ENCODE peak calls at places on chromosome 6, in six cellular contexts. C, M, G, D, Y and B are unnamed samples.

GRCh38 chr6:159059099-159059498 is 14.3 kb upstream of the TAGAP start:
- DNase-seq in C (no peak), M (no peak), G (no peak), D (no peak), Y (no peak), B (no peak)

GRCh38 chr6:20696676-20697075 is 162.4 kb downstream of the CDKAL1 start:
- DNase-seq in C (no peak), M (no peak), G (no peak), D (no peak), Y (no peak), B (no peak)

GRCh38 chr6:140979642-140980091 is 1153.1 kb upstream of the GJE1 start:
- DNase-seq in C (no peak), M (peak), G (no peak), D (no peak), Y (no peak), B (no peak)

GRCh38 chr6:36613200-36613995 is 19.2 kb downstream of the SRSF3 start:
- DNase-seq in C (no peak), M (no peak), G (no peak), D (peak), Y (no peak), B (no peak)

GRCh38 chr6:43228951-43229802 is at the start of gene DNPH1:
- DNase-seq in C (peak), M (peak), G (peak), D (peak), Y (peak), B (peak)

GRCh38 chr6:159148641-159149040 is 20.6 kb upstream of the FNDC1 start:
- DNase-seq in C (no peak), M (no peak), G (no peak), D (no peak), Y (no peak), B (no peak)

GRCh38 chr6:134503542-134504281 is 185.8 kb upstream of the SGK1 start:
- DNase-seq in C (no peak), M (peak), G (no peak), D (no peak), Y (no peak), B (no peak)

GRCh38 chr6:2798586-2799134 is 33.5 kb downstream of the WRNIP1 start:
- DNase-seq in C (no peak), M (no peak), G (no peak), D (no peak), Y (no peak), B (no peak)

GRCh38 chr6:33423777-33424176 is 3.9 kb downstream of the SYNGAP1 start:
- DNase-seq in C (no peak), M (no peak), G (no peak), D (no peak), Y (no peak), B (no peak)

GRCh38 chr6:978937-979685 is 286.2 kb upstream of the EXOC2 start:
- DNase-seq in C (no peak), M (no peak), G (no peak), D (no peak), Y (no peak), B (no peak)

GRCh38 chr6:41657131-41658094 is 19.1 kb downstream of the MDFI start:
- DNase-seq in C (no peak), M (no peak), G (no peak), D (no peak), Y (no peak), B (no peak)

GRCh38 chr6:79947191-79948173 is at the start of gene ELOVL4:
- DNase-seq in C (peak), M (peak), G (peak), D (peak), Y (peak), B (no peak)

GRCh38 chr6:145736854-145737181 is 1.5 kb upstream of the EPM2A start:
- DNase-seq in C (no peak), M (peak), G (no peak), D (no peak), Y (no peak), B (no peak)